ENCODE peak calls at places on chromosomes 1 and 21, in four cellular contexts. P is sigmoid colon, M is A673, W is lower lobe of right lung. X is an unnamed sample.

GRCh38 chr1:216815239-216815955 is 92.2 kb upstream of the ESRRG start:
- DNase-seq in M (peak; percentile 7), P (no peak), W (no peak), X (no peak)

GRCh38 chr1:25729774-25730173 is 70.2 kb upstream of the SELENON start:
- DNase-seq in M (no peak), P (peak; percentile 51), W (no peak), X (no peak)

GRCh38 chr1:6001992-6002576 is 9.9 kb upstream of the NPHP4 start:
- DNase-seq in M (no peak), W (peak; percentile 39), P (peak; percentile 58), X (peak; percentile 12)

GRCh38 chr1:239805888-239806772 is 285.6 kb upstream of the FMN2 start:
- DNase-seq in W (no peak), P (no peak), M (no peak), X (no peak)

GRCh38 chr1:106173101-106173500 is 883.4 kb upstream of the PRMT6 start:
- DNase-seq in M (peak; percentile 73), P (no peak), W (no peak), X (no peak)

GRCh38 chr1:36224537-36225297 is 474 bp downstream of the THRAP3 start:
- DNase-seq in W (peak; percentile 88), M (peak; percentile 89), P (peak; percentile 92), X (no peak)

GRCh38 chr1:185541861-185542260 is 192.3 kb upstream of the HMCN1 start:
- DNase-seq in W (no peak), M (no peak), P (no peak), X (no peak)

GRCh38 chr1:11690669-11691301 is 725 bp upstream of the DRAXIN start:
- DNase-seq in P (no peak), W (no peak), M (no peak), X (no peak)

GRCh38 chr1:233627376-233627775 is 13.5 kb downstream of the KCNK1 start:
- DNase-seq in M (no peak), P (no peak), W (no peak), X (no peak)

GRCh38 chr1:170568197-170568596 is 36.2 kb downstream of the GORAB start:
- DNase-seq in W (no peak), M (no peak), P (no peak), X (no peak)

GRCh38 chr1:236489710-236490377 is 33.9 kb upstream of the LGALS8 start:
- DNase-seq in M (peak; percentile 51), W (no peak), P (no peak), X (no peak)

GRCh38 chr21:41290106-41290799 is 26.3 kb upstream of the FAM3B start:
- DNase-seq in W (no peak), P (no peak), M (no peak), X (no peak)

GRCh38 chr1:77539510-77540142 is 142.8 kb downstream of the ZZZ3 start:
- DNase-seq in P (no peak), W (no peak), M (peak; percentile 32), X (no peak)

GRCh38 chr1:119679223-119679622 is 31.2 kb upstream of the ZNF697 start:
- DNase-seq in W (no peak), M (peak; percentile 73), P (no peak), X (no peak)

GRCh38 chr1:20184481-20184900 is 1.4 kb upstream of the UBXN10 start:
- DNase-seq in M (no peak), P (no peak), W (no peak), X (no peak)

GRCh38 chr1:5828322-5828935 is 163.8 kb downstream of the NPHP4 start:
- DNase-seq in M (no peak), P (no peak), W (no peak), X (no peak)

GRCh38 chr1:203187306-203188264 is 1.1 kb upstream of the CHI3L1 start:
- DNase-seq in W (no peak), M (no peak), P (peak; percentile 56), X (no peak)

GRCh38 chr1:63537940-63538339 is 14.6 kb downstream of the EFCAB7 start:
- DNase-seq in M (peak; percentile 25), W (no peak), P (no peak), X (no peak)

GRCh38 chr1:162956922-162957321 is 95.9 kb upstream of the CCDC190 start:
- DNase-seq in M (no peak), W (no peak), P (no peak), X (no peak)

GRCh38 chr1:170340259-170340658 is 191.7 kb upstream of the GORAB start:
- DNase-seq in P (no peak), W (no peak), M (no peak), X (no peak)

GRCh38 chr1:211485480-211485857 is 6.5 kb downstream of the RD3 start:
- DNase-seq in P (no peak), M (no peak), W (no peak), X (no peak)

GRCh38 chr1:245153081-245153644 is 1.6 kb upstream of the KIF26B start:
- DNase-seq in W (peak; percentile 57), P (no peak), M (peak; percentile 80), X (peak; percentile 41)

GRCh38 chr1:86183711-86184252 is 27.2 kb upstream of the COL24A1 start:
- DNase-seq in W (no peak), M (no peak), P (no peak), X (no peak)

GRCh38 chr21:46069166-46069565 is 28.7 kb upstream of the COL6A2 start:
- DNase-seq in P (no peak), M (no peak), W (no peak), X (no peak)

GRCh38 chr1:204320413-204320812 is 39.3 kb downstream of the PLEKHA6 start:
- DNase-seq in W (no peak), M (peak; percentile 9), P (no peak), X (no peak)

GRCh38 chr1:101566883-101567538 is 330.2 kb downstream of the S1PR1 start:
- DNase-seq in M (no peak), W (no peak), P (no peak), X (no peak)

DNA sequence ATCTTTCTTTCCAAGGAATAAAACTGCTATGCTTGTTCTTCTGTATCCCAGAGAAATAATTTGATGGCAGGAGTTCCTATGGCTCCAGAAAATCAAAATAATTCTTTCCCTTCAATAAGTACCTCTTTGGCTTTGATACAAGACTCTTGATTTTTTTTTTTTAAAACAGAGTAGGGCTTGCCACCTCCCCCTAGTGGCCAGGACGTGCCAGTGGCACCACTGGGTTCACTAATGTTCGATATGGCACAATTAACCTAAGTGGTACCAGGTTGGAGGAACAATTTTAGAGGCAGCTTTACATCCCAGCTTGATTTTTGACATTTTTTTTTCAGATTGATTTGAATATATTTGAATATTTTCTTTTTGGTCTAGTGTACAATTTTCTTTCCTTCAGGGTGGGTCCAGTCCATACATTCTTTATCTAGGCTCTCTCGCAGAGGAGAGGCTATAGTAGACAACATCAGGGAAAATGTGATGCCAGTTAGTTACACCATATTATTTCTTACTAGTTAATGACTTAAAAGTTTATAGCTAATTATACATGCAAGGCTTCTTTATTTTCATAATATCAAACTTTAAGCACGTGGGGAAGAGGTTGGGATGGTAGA is 330.9 kb downstream of the S1PR1 start:
- DNase-seq in M (peak; percentile 62), W (peak; percentile 48), P (no peak), X (peak; percentile 23)
- TF ChIP-seq CTCF in M (peak; percentile 97), W (peak; percentile 94), P (peak; percentile 71), X (peak; percentile 99)

GRCh38 chr1:67674260-67675011 is 10.6 kb upstream of the GADD45A start:
- DNase-seq in P (peak; percentile 65), M (peak; percentile 59), W (no peak), X (peak; percentile 5)
- H3K27ac ChIP-seq in P (no peak overlapping the region), M (no peak overlapping the region), W (peak overlapping the region; percentile 28), X (no peak overlapping the region)

GRCh38 chr1:29398431-29398830 is 162.1 kb downstream of the PTPRU start:
- DNase-seq in W (no peak), P (no peak), M (no peak), X (no peak)

GRCh38 chr1:29396438-29397255 is 160.3 kb downstream of the PTPRU start:
- DNase-seq in W (no peak), M (no peak), P (no peak), X (no peak)

GRCh38 chr1:29395724-29396437 is 159.6 kb downstream of the PTPRU start:
- DNase-seq in M (no peak), W (no peak), P (no peak), X (no peak)

GRCh38 chr1:29397981-29398380 is 161.7 kb downstream of the PTPRU start:
- DNase-seq in M (no peak), P (no peak), W (no peak), X (no peak)

DNA sequence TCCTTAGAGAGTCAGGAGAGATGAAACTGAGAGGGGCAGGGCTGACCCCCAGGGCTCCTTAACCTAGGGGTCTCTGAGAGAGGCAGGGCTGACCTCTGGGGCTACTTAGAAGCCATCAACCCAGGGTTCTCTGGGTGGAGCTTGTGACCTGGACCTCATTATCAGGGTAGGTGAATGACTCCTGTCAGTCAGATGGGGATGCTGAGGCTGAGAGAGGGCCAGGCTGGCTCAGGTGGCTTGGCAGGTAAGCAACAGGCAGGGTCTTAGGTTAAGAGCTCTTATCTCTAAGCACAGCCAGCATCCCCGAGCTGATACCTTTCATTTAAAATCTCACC is 160.9 kb downstream of the PTPRU start:
- DNase-seq in W (no peak), M (no peak), P (no peak), X (no peak)
- H3K9me3 ChIP-seq in W (no peaks in the 10 kb centered on the region), M (no peaks in the 10 kb centered on the region), P (no peaks in the 10 kb centered on the region), X (peaks cover 10% of the 10 kb centered on the region)

GRCh38 chr21:27475363-27475955 is 508.6 kb upstream of the ADAMTS5 start:
- DNase-seq in M (no peak), P (no peak), W (no peak), X (no peak)

GRCh38 chr21:27480841-27481261 is 514.0 kb upstream of the ADAMTS5 start:
- DNase-seq in M (no peak), P (no peak), W (no peak), X (no peak)

GRCh38 chr21:27477321-27477720 is 510.4 kb upstream of the ADAMTS5 start:
- DNase-seq in M (no peak), P (no peak), W (no peak), X (no peak)

DNA sequence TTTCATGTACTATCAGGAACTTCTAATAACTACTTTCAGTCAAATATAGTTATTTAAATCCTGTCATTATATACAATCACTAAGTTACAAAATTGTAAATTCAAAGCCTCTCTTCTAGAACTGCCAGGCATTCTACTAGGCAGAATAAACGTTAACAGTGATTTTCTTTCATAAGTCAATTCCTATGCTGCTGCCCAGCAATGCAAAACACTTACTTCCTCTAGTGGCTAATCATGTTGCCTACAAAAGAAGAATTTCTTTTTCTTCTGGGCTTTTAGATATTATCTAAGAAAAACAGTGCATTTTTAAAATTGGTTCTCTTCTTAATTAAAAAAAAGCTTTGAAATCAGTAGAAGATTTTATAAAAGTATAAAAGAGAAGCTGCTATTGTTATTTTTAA is 509.8 kb upstream of the ADAMTS5 start:
- DNase-seq in M (no peak), P (no peak), W (no peak), X (no peak)
- TF ChIP-seq CTCF in M (no peak), P (peak; percentile 28), W (peak; percentile 47), X (no peak)

GRCh38 chr1:31502253-31502652 is 74.1 kb upstream of the TINAGL1 start:
- DNase-seq in M (no peak), P (no peak), W (no peak), X (no peak)
- H3K27ac ChIP-seq in M (no peak overlapping the region), P (no peak overlapping the region), W (no peak overlapping the region), X (no peak overlapping the region)

X was measured in CD4-positive, alpha-beta T cell.